ENCODE peak calls at places on chromosomes 5 and 9, in seven cellular contexts. One of them, this sample, is unnamed. For H3K4me1, the result is how much of the 10 kb centered on the place peaks cover.

GRCh38 chr9:131281119-131281965 is 5.0 kb upstream of the FAM78A start:
- DNase-seq in neuronal stem cell: no peak
- DNase-seq in IMR-90: no peak
- DNase-seq in mesenchymal stem cell: no peak
- DNase-seq in H9: no peak
- DNase-seq in mesendoderm: no peak
- DNase-seq in H1: no peak
- DNase-seq in this sample: no peak

GRCh38 chr9:24652181-24652580 is 106.5 kb upstream of the IZUMO3 start:
- DNase-seq in neuronal stem cell: no peak
- DNase-seq in IMR-90: no peak
- DNase-seq in mesenchymal stem cell: no peak
- DNase-seq in H9: no peak
- DNase-seq in mesendoderm: no peak
- DNase-seq in H1: no peak
- DNase-seq in this sample: no peak

GRCh38 chr9:136014147-136014927 is 53.2 kb upstream of the UBAC1 start:
- DNase-seq in neuronal stem cell: no peak
- DNase-seq in IMR-90: no peak
- DNase-seq in mesenchymal stem cell: no peak
- DNase-seq in H9: no peak
- DNase-seq in mesendoderm: no peak
- DNase-seq in H1: no peak
- DNase-seq in this sample: peak

GRCh38 chr5:18487928-18488480 is 853.7 kb downstream of the TAF11L14 start:
- DNase-seq in neuronal stem cell: no peak
- DNase-seq in IMR-90: no peak
- DNase-seq in mesenchymal stem cell: peak
- DNase-seq in H9: no peak
- DNase-seq in mesendoderm: no peak
- DNase-seq in H1: no peak
- DNase-seq in this sample: no peak

GRCh38 chr9:110320651-110321050 is 17.0 kb downstream of the TXNDC8 start:
- DNase-seq in neuronal stem cell: no peak
- DNase-seq in IMR-90: peak
- DNase-seq in mesenchymal stem cell: no peak
- DNase-seq in H9: no peak
- DNase-seq in mesendoderm: no peak
- DNase-seq in H1: no peak
- DNase-seq in this sample: no peak

GRCh38 chr5:10272053-10272869 is 22.2 kb downstream of the CCT5 start:
- DNase-seq in neuronal stem cell: no peak
- DNase-seq in IMR-90: no peak
- DNase-seq in mesenchymal stem cell: no peak
- DNase-seq in H9: no peak
- DNase-seq in mesendoderm: no peak
- DNase-seq in H1: no peak
- DNase-seq in this sample: no peak

GRCh38 chr9:76610009-76610352 is 151.0 kb downstream of the GCNT1 start:
- DNase-seq in neuronal stem cell: no peak
- DNase-seq in IMR-90: peak
- DNase-seq in mesenchymal stem cell: peak
- DNase-seq in H9: no peak
- DNase-seq in mesendoderm: no peak
- DNase-seq in H1: no peak
- DNase-seq in this sample: no peak

GRCh38 chr5:37738057-37738691 is 101.7 kb downstream of the GDNF start:
- DNase-seq in neuronal stem cell: no peak
- DNase-seq in IMR-90: peak
- DNase-seq in mesenchymal stem cell: peak
- DNase-seq in H9: no peak
- DNase-seq in mesendoderm: no peak
- DNase-seq in H1: no peak
- DNase-seq in this sample: no peak

GRCh38 chr5:98414938-98415337 is 358.5 kb upstream of the RGMB start:
- DNase-seq in neuronal stem cell: no peak
- DNase-seq in IMR-90: peak
- DNase-seq in mesenchymal stem cell: peak
- DNase-seq in H9: no peak
- DNase-seq in mesendoderm: no peak
- DNase-seq in H1: no peak
- DNase-seq in this sample: peak

GRCh38 chr9:33393581-33393980 is 8.8 kb downstream of the AQP7 start:
- DNase-seq in neuronal stem cell: no peak
- DNase-seq in IMR-90: no peak
- DNase-seq in mesenchymal stem cell: no peak
- DNase-seq in H9: no peak
- DNase-seq in mesendoderm: no peak
- DNase-seq in H1: no peak
- DNase-seq in this sample: no peak

GRCh38 chr9:110252509-110253139 is 3.7 kb downstream of the TXN start:
- DNase-seq in neuronal stem cell: no peak
- DNase-seq in IMR-90: no peak
- DNase-seq in mesenchymal stem cell: peak
- DNase-seq in H9: no peak
- DNase-seq in mesendoderm: peak
- DNase-seq in H1: no peak
- DNase-seq in this sample: peak

GRCh38 chr5:143404416-143405062 is 1.1 kb upstream of the NR3C1 start:
- DNase-seq in neuronal stem cell: peak
- DNase-seq in IMR-90: peak
- DNase-seq in mesenchymal stem cell: peak
- DNase-seq in H9: peak
- DNase-seq in mesendoderm: peak
- DNase-seq in H1: no peak
- DNase-seq in this sample: peak

GRCh38 chr5:40401965-40402364 is 277.8 kb upstream of the PTGER4 start:
- DNase-seq in neuronal stem cell: no peak
- DNase-seq in IMR-90: peak
- DNase-seq in mesenchymal stem cell: no peak
- DNase-seq in H9: no peak
- DNase-seq in mesendoderm: peak
- DNase-seq in H1: no peak
- DNase-seq in this sample: peak

GRCh38 chr9:113596616-113597320 is 133.2 kb downstream of the RGS3 start:
- DNase-seq in neuronal stem cell: no peak
- DNase-seq in IMR-90: no peak
- DNase-seq in mesenchymal stem cell: no peak
- DNase-seq in H9: no peak
- DNase-seq in mesendoderm: no peak
- DNase-seq in H1: no peak
- DNase-seq in this sample: no peak

GRCh38 chr5:95803271-95804148 is 19.0 kb downstream of the GLRX start:
- DNase-seq in neuronal stem cell: no peak
- DNase-seq in IMR-90: no peak
- DNase-seq in mesenchymal stem cell: peak
- DNase-seq in H9: no peak
- DNase-seq in mesendoderm: no peak
- DNase-seq in H1: no peak
- DNase-seq in this sample: peak

GRCh38 chr9:91519520-91520270 is 96.1 kb upstream of the NFIL3 start:
- DNase-seq in neuronal stem cell: no peak
- DNase-seq in IMR-90: no peak
- DNase-seq in mesenchymal stem cell: no peak
- DNase-seq in H9: no peak
- DNase-seq in mesendoderm: no peak
- DNase-seq in H1: no peak
- DNase-seq in this sample: no peak

GRCh38 chr9:93682155-93682968 is 106.0 kb downstream of the PHF2 start:
- DNase-seq in neuronal stem cell: peak
- DNase-seq in IMR-90: peak
- DNase-seq in mesenchymal stem cell: peak
- DNase-seq in H9: peak
- DNase-seq in mesendoderm: peak
- DNase-seq in H1: peak
- DNase-seq in this sample: peak

GRCh38 chr9:121650220-121651013 is 1.0 kb upstream of the DAB2IP start:
- DNase-seq in neuronal stem cell: peak
- DNase-seq in IMR-90: peak
- DNase-seq in mesenchymal stem cell: peak
- DNase-seq in H9: peak
- DNase-seq in mesendoderm: peak
- DNase-seq in H1: peak
- DNase-seq in this sample: no peak

GRCh38 chr5:143195496-143195895 is 208.0 kb downstream of the NR3C1 start:
- DNase-seq in neuronal stem cell: no peak
- DNase-seq in IMR-90: peak
- DNase-seq in mesenchymal stem cell: no peak
- DNase-seq in H9: no peak
- DNase-seq in mesendoderm: no peak
- DNase-seq in H1: no peak
- DNase-seq in this sample: no peak

GRCh38 chr5:136484808-136485207 is 119.5 kb upstream of the TRPC7 start:
- DNase-seq in neuronal stem cell: no peak
- DNase-seq in IMR-90: no peak
- DNase-seq in mesenchymal stem cell: no peak
- DNase-seq in H9: no peak
- DNase-seq in mesendoderm: no peak
- DNase-seq in H1: no peak
- DNase-seq in this sample: no peak

GRCh38 chr9:128370752-128371621 is at the start of gene URM1:
- DNase-seq in neuronal stem cell: peak
- DNase-seq in IMR-90: peak
- DNase-seq in mesenchymal stem cell: peak
- DNase-seq in H9: peak
- DNase-seq in mesendoderm: peak
- DNase-seq in H1: peak
- DNase-seq in this sample: peak

GRCh38 chr9:90508940-90509339 is 133.7 kb downstream of the DIRAS2 start:
- DNase-seq in neuronal stem cell: no peak
- DNase-seq in IMR-90: no peak
- DNase-seq in mesenchymal stem cell: no peak
- DNase-seq in H9: no peak
- DNase-seq in mesendoderm: peak
- DNase-seq in H1: no peak
- DNase-seq in this sample: peak
- H2AK5ac ChIP-seq in neuronal stem cell: no peak
- H2AK5ac ChIP-seq in IMR-90: no peak
- H2AK5ac ChIP-seq in mesenchymal stem cell: no peak
- H2AK5ac ChIP-seq in H9: no peak
- H2AK5ac ChIP-seq in mesendoderm: peak
- H2AK5ac ChIP-seq in H1: no peak
- H2AK5ac ChIP-seq in this sample: no peak

DNA sequence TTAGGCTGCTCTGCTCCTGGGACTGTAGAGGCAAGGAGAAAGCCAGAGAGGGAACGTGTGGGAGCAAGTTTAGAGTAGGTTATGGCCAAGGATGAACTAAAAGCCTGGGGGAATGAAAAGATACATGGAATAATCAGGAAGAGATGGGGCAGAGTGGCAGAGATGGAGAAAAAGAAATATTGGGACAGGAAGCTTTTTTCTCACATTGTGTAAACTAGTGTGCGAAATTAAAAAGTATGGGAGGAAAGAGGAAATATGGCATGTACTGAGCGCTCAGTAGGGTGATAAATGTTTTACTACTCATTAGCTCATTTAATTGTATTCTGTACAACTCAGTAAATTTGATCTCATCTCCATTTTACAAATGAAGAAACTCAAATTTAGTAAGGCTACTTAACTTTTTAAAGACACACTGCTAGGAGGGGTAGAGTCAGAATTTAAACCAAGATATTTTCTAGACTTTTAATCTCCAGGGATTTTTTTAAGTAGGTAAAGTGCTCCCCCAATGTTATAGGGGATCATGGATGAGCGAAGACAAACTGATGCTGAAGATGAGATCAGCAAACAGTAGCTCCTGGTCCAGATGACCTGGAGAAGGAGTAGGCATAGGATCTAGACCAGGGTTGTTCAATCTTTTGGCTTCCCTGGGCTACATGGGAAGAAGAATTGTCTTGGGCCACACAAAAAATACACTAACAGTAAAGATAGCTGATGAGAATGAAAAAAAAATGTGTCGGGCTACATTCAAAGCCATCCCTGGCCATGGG is 30.8 kb downstream of the ALDH1A1 start:
- DNase-seq in neuronal stem cell: no peak
- DNase-seq in IMR-90: no peak
- DNase-seq in mesenchymal stem cell: no peak
- DNase-seq in H9: no peak
- DNase-seq in mesendoderm: no peak
- DNase-seq in H1: no peak
- DNase-seq in this sample: no peak
- H3K4me1 ChIP-seq in neuronal stem cell: under half
- H3K4me1 ChIP-seq in IMR-90: under half
- H3K4me1 ChIP-seq in mesenchymal stem cell: under half
- H3K4me1 ChIP-seq in H9: under half
- H3K4me1 ChIP-seq in mesendoderm: under half
- H3K4me1 ChIP-seq in H1: under half
- H3K4me1 ChIP-seq in this sample: under half

GRCh38 chr5:56522972-56523371 is 289.8 kb upstream of the ANKRD55 start:
- DNase-seq in neuronal stem cell: no peak
- DNase-seq in IMR-90: peak
- DNase-seq in mesenchymal stem cell: peak
- DNase-seq in H9: no peak
- DNase-seq in mesendoderm: no peak
- DNase-seq in H1: no peak
- DNase-seq in this sample: peak

GRCh38 chr5:56527174-56527573 is 288.2 kb upstream of the MAP3K1 start:
- DNase-seq in neuronal stem cell: no peak
- DNase-seq in IMR-90: no peak
- DNase-seq in mesenchymal stem cell: no peak
- DNase-seq in H9: no peak
- DNase-seq in mesendoderm: peak
- DNase-seq in H1: no peak
- DNase-seq in this sample: no peak

GRCh38 chr5:56523779-56524178 is 290.6 kb upstream of the ANKRD55 start:
- DNase-seq in neuronal stem cell: no peak
- DNase-seq in IMR-90: peak
- DNase-seq in mesenchymal stem cell: peak
- DNase-seq in H9: no peak
- DNase-seq in mesendoderm: no peak
- DNase-seq in H1: no peak
- DNase-seq in this sample: no peak

GRCh38 chr5:56522169-56522568 is 289.0 kb upstream of the ANKRD55 start:
- DNase-seq in neuronal stem cell: no peak
- DNase-seq in IMR-90: no peak
- DNase-seq in mesenchymal stem cell: no peak
- DNase-seq in H9: no peak
- DNase-seq in mesendoderm: no peak
- DNase-seq in H1: no peak
- DNase-seq in this sample: no peak

DNA sequence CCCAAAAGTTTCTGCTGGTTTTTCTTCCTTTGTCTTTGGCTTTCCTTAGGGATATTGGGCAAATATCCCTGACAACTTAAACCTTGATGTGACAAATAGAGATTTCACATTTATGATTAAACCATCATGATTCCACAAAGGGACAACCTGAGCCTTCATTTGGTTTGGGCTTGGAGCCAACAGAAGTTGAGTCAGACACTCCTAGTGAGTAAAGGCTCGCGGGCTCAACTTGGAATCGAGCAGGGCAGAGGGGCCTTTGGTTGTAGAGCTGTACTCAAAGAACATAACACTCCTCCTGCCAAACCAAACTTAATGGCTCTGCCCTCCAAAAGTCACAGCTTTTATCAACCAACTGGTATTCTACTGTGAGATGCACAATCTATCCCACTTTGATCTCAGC is 290.2 kb upstream of the MAP3K1 start:
- DNase-seq in neuronal stem cell: no peak
- DNase-seq in IMR-90: peak
- DNase-seq in mesenchymal stem cell: no peak
- DNase-seq in H9: no peak
- DNase-seq in mesendoderm: no peak
- DNase-seq in H1: no peak
- DNase-seq in this sample: no peak
- H3K18ac ChIP-seq in neuronal stem cell: no peak
- H3K18ac ChIP-seq in IMR-90: no peak
- H3K18ac ChIP-seq in mesenchymal stem cell: no peak
- H3K18ac ChIP-seq in H9: no peak
- H3K18ac ChIP-seq in mesendoderm: no peak
- H3K18ac ChIP-seq in H1: no peak
- H3K18ac ChIP-seq in this sample: no peak

GRCh38 chr5:147234825-147235635 is at the start of gene STK32A:
- DNase-seq in neuronal stem cell: peak
- DNase-seq in IMR-90: no peak
- DNase-seq in mesenchymal stem cell: peak
- DNase-seq in H9: peak
- DNase-seq in mesendoderm: peak
- DNase-seq in H1: peak
- DNase-seq in this sample: peak
- H2AK5ac ChIP-seq in neuronal stem cell: no peak
- H2AK5ac ChIP-seq in IMR-90: no peak
- H2AK5ac ChIP-seq in mesenchymal stem cell: no peak
- H2AK5ac ChIP-seq in H9: no peak
- H2AK5ac ChIP-seq in mesendoderm: no peak
- H2AK5ac ChIP-seq in H1: no peak
- H2AK5ac ChIP-seq in this sample: no peak